ENCODE peak calls at places on chromosomes 7 and 10, in four cellular contexts. I, A, Y and C are unnamed samples.

GRCh38 chr7:124462249-124462648 is 303.3 kb downstream of the GPR37 start:
- DNase-seq in Y (no peak), A (no peak), I (no peak), C (no peak)

GRCh38 chr7:3195160-3195559 is 105.9 kb upstream of the SDK1 start:
- DNase-seq in Y (no peak), A (no peak), I (no peak), C (no peak)

GRCh38 chr7:43085017-43085416 is 27.4 kb upstream of the HECW1 start:
- DNase-seq in A (no peak), I (no peak), Y (no peak), C (no peak)

GRCh38 chr10:79905322-79906314 is 43.3 kb downstream of the SFTPD start:
- DNase-seq in Y (no peak), A (no peak), I (no peak), C (no peak)

GRCh38 chr10:67666416-67667043 is 29.5 kb downstream of the CTNNA3 start:
- DNase-seq in Y (peak; percentile 30), I (peak; percentile 5), A (no peak), C (no peak)

GRCh38 chr7:44876393-44876792 is 8.9 kb downstream of the PURB start:
- DNase-seq in Y (no peak), I (no peak), A (no peak), C (no peak)

GRCh38 chr7:144027070-144027469 is 21.7 kb upstream of the OR2A5 start:
- DNase-seq in I (no peak), A (no peak), Y (no peak), C (no peak)

GRCh38 chr10:38010150-38010903 is at the start of gene ZNF33A:
- DNase-seq in I (peak; percentile 90), Y (peak; percentile 77), A (peak; percentile 85), C (peak; percentile 63)

GRCh38 chr7:66198956-66199355 is 6.2 kb upstream of the TPST1 start:
- DNase-seq in A (no peak), I (no peak), Y (peak; percentile 10), C (no peak)

GRCh38 chr7:111096997-111097396 is 6.1 kb downstream of the LRRN3 start:
- DNase-seq in A (no peak), I (no peak), Y (no peak), C (no peak)

GRCh38 chr7:157690833-157691382 is 354.1 kb downstream of the DNAJB6 start:
- DNase-seq in I (no peak), Y (no peak), A (no peak), C (no peak)

DNA sequence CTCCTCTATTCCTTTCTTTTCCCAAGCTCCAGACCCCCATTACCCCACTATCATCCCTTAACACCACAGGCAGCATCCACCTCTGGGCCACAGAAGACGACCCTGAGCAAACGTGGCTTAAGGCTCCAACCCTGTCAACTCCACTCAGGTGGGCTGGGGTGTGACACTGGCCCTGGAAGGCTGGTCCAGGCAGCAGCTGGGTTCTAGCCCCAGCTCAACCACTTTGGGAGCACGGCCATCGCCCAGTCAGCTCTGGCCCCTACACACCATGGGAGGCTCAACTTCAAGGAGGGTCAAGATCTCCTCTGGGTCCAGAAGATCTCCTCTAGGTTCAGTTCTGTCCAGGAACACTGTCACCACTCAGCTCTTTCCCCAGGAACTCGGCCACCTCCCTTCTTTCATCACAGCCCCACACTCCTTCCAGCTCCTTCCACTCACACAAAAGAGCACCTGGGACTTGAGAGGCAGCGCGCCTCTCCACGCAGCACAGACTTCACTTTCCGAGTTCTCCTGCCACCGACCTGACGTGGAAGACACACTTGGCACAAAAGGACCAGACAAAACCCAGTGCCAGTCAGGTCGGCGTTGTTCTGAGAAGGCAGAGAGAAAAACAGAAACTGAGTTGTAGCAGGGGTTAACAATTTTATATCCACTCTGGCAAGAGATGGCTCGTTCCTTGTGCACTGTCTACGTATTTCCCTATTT is 84.1 kb downstream of the CTBP2 start:
- DNase-seq in I (no peak), A (no peak), Y (no peak), C (no peak)
- TF ChIP-seq SPI1 in I (no peak), A (no peak), Y (no peak), C (no peak)

DNA sequence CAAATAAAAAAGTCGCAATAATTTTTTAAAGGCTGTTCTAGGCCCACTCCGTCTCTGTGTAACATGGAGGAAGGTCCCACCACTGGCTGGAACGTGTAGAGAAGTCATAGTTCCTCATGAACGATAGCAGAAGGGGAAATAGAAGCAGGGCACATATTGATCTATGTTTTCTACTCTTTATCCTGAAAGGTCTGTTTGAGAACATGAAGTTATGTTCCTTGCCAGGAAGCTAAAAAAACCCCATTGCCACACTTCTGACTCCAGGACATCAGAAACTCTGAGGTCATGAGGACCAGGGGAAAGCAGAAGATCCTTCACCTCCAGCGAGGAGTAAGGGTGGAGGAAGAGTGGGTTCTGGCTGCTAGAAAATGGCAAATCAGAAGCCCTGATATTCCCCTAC is 10.8 kb downstream of the ANKRD22 start:
- DNase-seq in I (no peak), Y (no peak), A (no peak), C (no peak)
- TF ChIP-seq SPI1 in I (no peak), Y (no peak), A (no peak), C (no peak)

DNA sequence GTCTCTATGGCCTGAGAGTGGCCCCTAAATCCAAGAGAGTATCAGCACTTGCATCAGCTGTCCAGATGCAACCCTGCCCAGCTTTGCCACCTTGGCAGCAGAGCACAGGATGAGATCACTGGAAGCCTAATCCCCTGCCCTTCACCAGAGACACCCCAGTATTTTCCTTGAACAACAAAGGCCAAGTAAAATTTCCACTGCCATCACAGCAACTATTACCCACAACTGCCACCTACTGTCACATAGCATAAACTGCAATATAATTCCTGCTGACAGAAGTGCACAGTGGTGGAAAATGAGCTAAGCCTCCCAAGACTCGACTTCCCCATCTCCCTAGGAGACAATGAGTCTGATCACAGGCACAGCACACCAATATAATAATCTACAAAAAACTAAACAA is 462.8 kb upstream of the ZWINT start:
- DNase-seq in A (peak; percentile 5), I (peak; percentile 3), Y (no peak), C (no peak)
- TF ChIP-seq SPI1 in A (no peak), I (no peak), Y (no peak), C (no peak)

GRCh38 chr10:101901340-101901739 is 57.7 kb upstream of the KCNIP2 start:
- DNase-seq in A (peak; percentile 77), Y (no peak), I (no peak), C (peak; percentile 35)
- TF ChIP-seq SPI1 in A (no peak), Y (no peak), I (no peak), C (no peak)

GRCh38 chr7:96084880-96085551 is 236.9 kb downstream of the SLC25A13 start:
- DNase-seq in Y (no peak), A (no peak), I (no peak), C (no peak)
- TF ChIP-seq SPI1 in Y (no peak), A (no peak), I (no peak), C (no peak)

DNA sequence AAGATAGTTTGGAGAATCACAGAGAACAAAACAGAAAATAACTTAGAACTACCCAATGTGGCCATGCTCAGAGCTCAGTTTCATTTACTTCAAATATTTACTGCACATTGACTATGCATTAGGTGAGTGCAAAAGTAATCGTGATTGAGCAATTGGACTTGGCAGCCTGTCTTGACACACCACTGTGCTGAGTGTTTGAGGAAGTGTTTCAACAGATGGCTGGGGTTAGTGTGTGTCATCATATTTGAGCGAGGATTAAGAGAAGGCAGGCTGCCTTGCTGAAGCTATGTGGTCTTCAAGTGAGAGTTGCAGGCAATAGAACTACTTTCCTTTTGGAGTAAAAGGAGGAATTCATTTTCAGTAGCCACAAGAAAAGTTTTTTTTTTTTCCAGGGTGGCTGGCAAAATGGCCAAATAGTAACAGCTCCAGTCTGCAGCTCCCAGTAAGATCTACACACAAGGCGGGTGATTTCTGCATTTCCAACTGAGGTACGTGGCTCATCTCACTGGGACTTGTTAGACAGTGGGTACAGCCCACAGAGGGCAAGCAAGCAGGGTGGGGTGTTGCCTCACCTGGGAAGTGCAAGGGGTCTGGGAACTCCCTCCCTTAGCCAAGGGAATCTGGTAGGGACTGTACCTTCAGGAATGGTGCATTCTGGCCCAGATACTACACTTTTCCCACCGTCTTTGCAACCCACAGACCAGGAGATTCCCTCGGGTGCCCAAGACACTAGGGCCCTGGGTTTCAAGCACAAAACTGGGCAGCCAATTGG is 37.7 kb downstream of the AKR1C4 start:
- DNase-seq in A (no peak), I (peak; percentile 90), Y (no peak), C (no peak)
- TF ChIP-seq SPI1 in A (no peak), I (peak; percentile 81), Y (peak; percentile 73), C (no peak)

GRCh38 chr10:71280825-71281224 is 38.2 kb upstream of the SLC29A3 start:
- DNase-seq in A (no peak), I (no peak), Y (no peak), C (no peak)

GRCh38 chr10:71277914-71278665 is 41.0 kb upstream of the SLC29A3 start:
- DNase-seq in Y (no peak), A (no peak), I (no peak), C (no peak)

GRCh38 chr10:71280216-71280615 is 38.8 kb upstream of the SLC29A3 start:
- DNase-seq in Y (no peak), A (no peak), I (no peak), C (no peak)

GRCh38 chr10:71279590-71280170 is 39.4 kb upstream of the SLC29A3 start:
- DNase-seq in I (no peak), Y (no peak), A (no peak), C (no peak)

DNA sequence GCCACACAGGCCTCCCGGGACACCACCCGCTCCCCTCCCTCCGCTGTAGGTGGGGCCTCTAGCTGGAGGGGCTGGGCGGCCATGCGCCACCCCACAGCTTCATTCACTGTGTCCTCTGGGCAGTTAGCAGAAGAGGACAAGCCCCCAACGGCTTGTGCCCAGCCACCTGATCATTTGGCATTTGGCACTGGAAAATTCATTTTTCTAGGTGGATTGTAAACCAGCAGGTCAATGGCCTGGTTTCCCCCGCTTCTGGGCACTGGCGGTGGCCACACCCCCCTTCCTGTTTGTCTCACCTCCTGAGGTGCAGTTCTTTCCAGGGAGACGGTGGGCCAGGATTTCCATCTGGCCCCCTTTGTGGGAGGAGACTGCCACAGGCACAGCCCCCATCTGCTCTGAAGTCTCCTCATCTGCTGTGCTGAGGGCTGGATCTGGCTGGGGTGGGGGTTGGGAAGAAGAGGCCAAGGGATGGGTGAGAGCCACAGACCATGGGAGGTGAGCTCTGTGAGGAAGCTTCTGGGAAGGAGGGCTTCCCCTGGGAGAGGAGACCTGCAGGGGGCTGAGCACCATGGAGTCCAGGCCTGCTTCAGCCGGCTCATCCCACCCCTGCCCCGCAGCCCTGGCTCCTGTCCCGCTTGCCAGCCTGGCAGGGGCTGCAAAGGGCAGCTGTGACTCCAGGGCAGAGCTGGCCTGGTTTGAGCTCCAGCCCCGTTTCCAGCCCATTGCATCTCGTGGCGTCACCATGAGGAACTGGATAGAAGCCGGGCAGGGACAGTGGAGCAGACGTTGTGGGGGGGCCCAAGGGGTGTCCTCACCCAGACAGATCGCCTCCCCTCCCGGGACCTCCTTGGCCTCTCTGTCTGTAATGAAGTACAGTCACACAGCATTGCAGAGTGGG is 40.1 kb upstream of the SLC29A3 start:
- DNase-seq in I (no peak), Y (no peak), A (no peak), C (no peak)
- TF ChIP-seq SPI1 in I (no peak), Y (no peak), A (no peak), C (no peak)